ENCODE peak calls at places on chromosomes 12 and 14, in ten cellular contexts. F is HT-29; M is endodermal cell; L is mucosa of descending colon; X is NCI-H460; Z is activated gamma-delta T cell treated with anti-CD3 and anti-CD28 coated beads, Interleukin-2, amount 50 U/mL, for 16 hours; N is OCI-LY7; K is heart left ventricle; R is CD8-positive, alpha-beta T cell; A is NCI-H1436. S is an unnamed sample.

GRCh38 chr12:41402804-41403203 is 214.7 kb downstream of the PDZRN4 start:
- DNase-seq in K (no peak), R (no peak), M (no peak), N (no peak), F (no peak), A (no peak), X (no peak), L (no peak), Z (no peak), S (no peak)

GRCh38 chr12:121222847-121223246 is 12.9 kb downstream of the P2RX4 start:
- DNase-seq in R (peak; percentile 22), L (peak; percentile 35), M (no peak), K (no peak), A (no peak), Z (no peak), F (no peak), N (no peak), X (no peak), S (no peak)

GRCh38 chr12:57152408-57153038 is 5.1 kb upstream of the LRP1-AS start:
- DNase-seq in N (no peak), Z (no peak), K (peak; percentile 61), L (no peak), X (no peak), R (no peak), A (no peak), F (no peak), M (no peak), S (no peak)

GRCh38 chr12:110537605-110538409 is 35.7 kb downstream of the RAD9B start:
- DNase-seq in L (peak; percentile 65), F (peak; percentile 76), M (peak; percentile 41), Z (no peak), A (no peak), X (no peak), N (no peak), R (no peak), K (peak; percentile 86), S (no peak)

GRCh38 chr14:96614528-96614927 is 112.3 kb downstream of the PAPOLA start:
- DNase-seq in F (no peak), K (no peak), A (no peak), Z (no peak), X (no peak), R (no peak), N (no peak), L (no peak), M (no peak), S (no peak)

GRCh38 chr14:93688239-93688666 is 100.0 kb downstream of the PRIMA1 start:
- DNase-seq in L (no peak), K (no peak), M (peak; percentile 92), F (no peak), Z (no peak), R (no peak), N (no peak), X (no peak), A (no peak), S (no peak)

GRCh38 chr12:18468521-18469075 is 207.3 kb downstream of the PIK3C2G start:
- DNase-seq in M (no peak), X (no peak), F (no peak), N (no peak), Z (no peak), R (no peak), A (no peak), K (no peak), L (no peak), S (no peak)

GRCh38 chr14:90140298-90140955 is 78.6 kb downstream of the KCNK13 start:
- DNase-seq in R (no peak), K (no peak), Z (no peak), L (no peak), M (no peak), N (no peak), A (peak; percentile 36), F (no peak), X (no peak), S (no peak)

GRCh38 chr14:90721619-90722305 is 94.5 kb downstream of the TTC7B start:
- DNase-seq in L (no peak), M (no peak), Z (no peak), X (no peak), N (no peak), F (no peak), K (no peak), R (no peak), A (no peak), S (no peak)

GRCh38 chr12:49813131-49813530 is 15.1 kb downstream of the NCKAP5L start:
- DNase-seq in A (no peak), Z (no peak), K (no peak), N (no peak), M (no peak), X (no peak), R (no peak), L (no peak), F (no peak), S (no peak)

GRCh38 chr14:73606271-73606670 is 6.0 kb upstream of the ACOT6 start:
- DNase-seq in M (no peak), N (no peak), Z (no peak), L (no peak), X (no peak), F (no peak), R (no peak), A (no peak), K (no peak), S (no peak)

GRCh38 chr12:95882080-95882479 is 23.3 kb downstream of the SNRPF start:
- DNase-seq in Z (no peak), N (no peak), K (no peak), L (no peak), A (no peak), M (no peak), X (no peak), R (no peak), F (no peak), S (no peak)

GRCh38 chr14:58428011-58428807 is 690 bp downstream of the KIAA0586 start:
- DNase-seq in F (peak; percentile 51), R (no peak), Z (no peak), N (peak; percentile 62), K (no peak), L (no peak), A (peak; percentile 1), X (peak; percentile 43), M (peak; percentile 50), S (peak; percentile 25)

GRCh38 chr14:35534130-35534883 is at the start of gene INSM2:
- DNase-seq in N (peak; percentile 10), R (no peak), X (no peak), F (no peak), Z (no peak), A (peak; percentile 79), K (no peak), L (peak; percentile 39), M (no peak), S (peak; percentile 88)

GRCh38 chr12:62912644-62913043 is 22.3 kb downstream of the PPM1H start:
- DNase-seq in K (no peak), F (no peak), Z (no peak), N (no peak), X (no peak), L (no peak), A (no peak), M (peak; percentile 36), R (no peak), S (no peak)